ENCODE peak calls at places on chromosomes 13 and 19, in five cellular contexts. Q is osteocyte, G is iPS-NIHi11, F is T-cell, K is fibroblast of mammary gland. R is an unnamed sample.

GRCh38 chr13:73625562-73626339 is 508.5 kb downstream of the KLF12 start:
- DNase-seq in G (no peak), K (no peak), F (peak), Q (no peak), R (no peak)

GRCh38 chr13:40064723-40065122 is 409.3 kb downstream of the COG6 start:
- DNase-seq in G (no peak), Q (no peak), F (no peak), K (peak), R (no peak)

GRCh38 chr13:20702530-20702929 is 969 bp upstream of the IL17D start:
- DNase-seq in K (no peak), G (no peak), Q (no peak), F (no peak), R (no peak)

GRCh38 chr19:313169-313987 is 22.2 kb upstream of the PLPP2 start:
- DNase-seq in F (no peak), G (no peak), Q (no peak), K (no peak), R (no peak)

GRCh38 chr19:46404884-46405658 is 8.3 kb downstream of the CCDC8 start:
- DNase-seq in G (peak), K (peak), Q (no peak), F (no peak), R (no peak)

GRCh38 chr19:18508585-18508984 is 13.3 kb downstream of the ELL start:
- DNase-seq in F (no peak), K (no peak), G (no peak), Q (no peak), R (no peak)

GRCh38 chr13:89375839-89376238 is 1704.7 kb downstream of the SLITRK5 start:
- DNase-seq in F (no peak), G (no peak), K (peak), Q (no peak), R (no peak)

GRCh38 chr19:29966594-29967249 is 24.7 kb downstream of the URI1 start:
- DNase-seq in F (no peak), G (no peak), K (peak), Q (no peak), R (no peak)

GRCh38 chr13:20981370-20982095 is 79.0 kb upstream of the XPO4 start:
- DNase-seq in Q (no peak), G (no peak), F (no peak), K (no peak), R (no peak)

GRCh38 chr19:34120846-34121639 is 51.3 kb upstream of the LSM14A start:
- DNase-seq in K (peak), G (peak), Q (no peak), F (peak), R (no peak)

GRCh38 chr13:36454962-36455361 is 22.7 kb downstream of the CCNA1 start:
- DNase-seq in F (no peak), Q (no peak), K (no peak), G (no peak), R (no peak)

GRCh38 chr13:55572862-55573261 is 1567.9 kb upstream of the PRR20A start:
- DNase-seq in G (no peak), Q (no peak), K (no peak), F (no peak), R (no peak)

GRCh38 chr19:28454083-28454482 is 758.9 kb downstream of the UQCRFS1 start:
- DNase-seq in K (no peak), F (no peak), Q (no peak), G (no peak), R (peak)

GRCh38 chr13:33318744-33319143 is 33.2 kb upstream of the STARD13 start:
- DNase-seq in G (no peak), K (peak), Q (no peak), F (no peak), R (no peak)

GRCh38 chr19:48113190-48113917 is 2.7 kb upstream of the PLA2G4C start:
- DNase-seq in Q (no peak), F (no peak), K (no peak), G (no peak), R (no peak)

GRCh38 chr13:27007166-27007565 is 164.4 kb downstream of the USP12 start:
- DNase-seq in F (no peak), G (no peak), K (no peak), Q (peak), R (no peak)

GRCh38 chr19:1122972-1123363 is 19.2 kb downstream of the GPX4 start:
- DNase-seq in G (peak), K (peak), Q (no peak), F (no peak), R (no peak)

GRCh38 chr13:101267656-101268055 is 148.7 kb downstream of the NALCN start:
- DNase-seq in Q (no peak), G (no peak), K (peak), F (no peak), R (peak)

GRCh38 chr19:9431475-9431874 is 3.9 kb downstream of the ZNF266 start:
- DNase-seq in G (peak), Q (no peak), K (peak), F (no peak), R (no peak)

GRCh38 chr13:94617389-94618000 is 15.8 kb downstream of the GPR180 start:
- DNase-seq in Q (no peak), F (no peak), G (no peak), K (peak), R (no peak)

GRCh38 chr13:101714195-101714594 is 261.7 kb downstream of the ITGBL1 start:
- DNase-seq in G (no peak), Q (no peak), F (no peak), K (no peak), R (no peak)

GRCh38 chr13:69999875-70000274 is 107.8 kb upstream of the ATXN8OS start:
- DNase-seq in Q (no peak), G (no peak), F (no peak), K (no peak), R (no peak)

GRCh38 chr19:57812201-57812600 is 2.5 kb downstream of the ZNF552 start:
- DNase-seq in Q (no peak), K (no peak), G (no peak), F (no peak), R (no peak)

GRCh38 chr19:34484328-34484727 is 2.8 kb downstream of the WTIP start:
- DNase-seq in K (no peak), G (no peak), Q (no peak), F (no peak), R (no peak)

GRCh38 chr19:5718032-5718578 is 1.8 kb downstream of the LONP1 start:
- DNase-seq in F (no peak), Q (no peak), G (no peak), K (peak), R (no peak)

GRCh38 chr19:49818691-49819331 is 722 bp downstream of the MED25 start:
- DNase-seq in G (no peak), F (no peak), Q (no peak), K (no peak), R (no peak)

GRCh38 chr13:43021926-43022670 is 1.3 kb upstream of the DNAJC15 start:
- DNase-seq in Q (no peak), K (no peak), G (no peak), F (no peak), R (no peak)

GRCh38 chr19:11530432-11530831 is 1.5 kb upstream of the ECSIT start:
- DNase-seq in F (no peak), Q (no peak), G (peak), K (peak), R (no peak)

GRCh38 chr19:19452241-19453128 is 47.0 kb downstream of the GATAD2A start:
- DNase-seq in F (no peak), G (no peak), Q (no peak), K (no peak), R (no peak)

GRCh38 chr19:45200614-45201013 is 22.0 kb downstream of the BLOC1S3 start:
- DNase-seq in Q (peak), F (no peak), G (no peak), K (peak), R (no peak)

GRCh38 chr13:102807699-102808098 is 8.8 kb downstream of the BIVM start:
- DNase-seq in Q (no peak), K (no peak), G (no peak), F (no peak), R (no peak)

GRCh38 chr13:85313761-85314503 is 485.3 kb downstream of the SLITRK6 start:
- DNase-seq in Q (no peak), K (peak), G (peak), F (no peak), R (peak)